ENCODE peak calls at places on chromosome 16, in five cellular contexts. One of them, this sample, is unnamed.

GRCh38 chr16:86941731-86942468 is 363.6 kb downstream of the FOXL1 start:
- DNase-seq in stimulated activated CD4-positive, alpha-beta T cell treated with anti-CD3 and anti-CD28 coated beads, TNF-alpha, amount 100 ng/mL, for 24 hours: no peak
- DNase-seq in Daoy: no peak
- DNase-seq in ELF-1: no peak
- DNase-seq in stimulated activated CD8-positive, alpha-beta memory T cell treated with anti-CD3 and anti-CD28 coated beads, Interleukin-7, amount 100 ng/mL, for 1 hour: no peak
- DNase-seq in this sample: no peak

GRCh38 chr16:89805136-89805905 is 11.1 kb downstream of the FANCA start:
- DNase-seq in stimulated activated CD4-positive, alpha-beta T cell treated with anti-CD3 and anti-CD28 coated beads, TNF-alpha, amount 100 ng/mL, for 24 hours: no peak
- DNase-seq in Daoy: no peak
- DNase-seq in ELF-1: no peak
- DNase-seq in stimulated activated CD8-positive, alpha-beta memory T cell treated with anti-CD3 and anti-CD28 coated beads, Interleukin-7, amount 100 ng/mL, for 1 hour: no peak
- DNase-seq in this sample: no peak

GRCh38 chr16:19696961-19697360 is 21.1 kb downstream of the KNOP1 start:
- DNase-seq in stimulated activated CD4-positive, alpha-beta T cell treated with anti-CD3 and anti-CD28 coated beads, TNF-alpha, amount 100 ng/mL, for 24 hours: no peak
- DNase-seq in Daoy: no peak
- DNase-seq in ELF-1: no peak
- DNase-seq in stimulated activated CD8-positive, alpha-beta memory T cell treated with anti-CD3 and anti-CD28 coated beads, Interleukin-7, amount 100 ng/mL, for 1 hour: no peak
- DNase-seq in this sample: no peak

GRCh38 chr16:57807968-57808528 is 5.8 kb upstream of the KIFC3 start:
- DNase-seq in stimulated activated CD4-positive, alpha-beta T cell treated with anti-CD3 and anti-CD28 coated beads, TNF-alpha, amount 100 ng/mL, for 24 hours: no peak
- DNase-seq in Daoy: peak
- DNase-seq in ELF-1: peak
- DNase-seq in stimulated activated CD8-positive, alpha-beta memory T cell treated with anti-CD3 and anti-CD28 coated beads, Interleukin-7, amount 100 ng/mL, for 1 hour: peak
- DNase-seq in this sample: no peak

GRCh38 chr16:4109250-4109736 is 6.9 kb downstream of the ADCY9 start:
- DNase-seq in stimulated activated CD4-positive, alpha-beta T cell treated with anti-CD3 and anti-CD28 coated beads, TNF-alpha, amount 100 ng/mL, for 24 hours: no peak
- DNase-seq in Daoy: no peak
- DNase-seq in ELF-1: peak
- DNase-seq in stimulated activated CD8-positive, alpha-beta memory T cell treated with anti-CD3 and anti-CD28 coated beads, Interleukin-7, amount 100 ng/mL, for 1 hour: no peak
- DNase-seq in this sample: no peak

GRCh38 chr16:57564571-57565270 is 22.3 kb downstream of the ADGRG5 start:
- DNase-seq in stimulated activated CD4-positive, alpha-beta T cell treated with anti-CD3 and anti-CD28 coated beads, TNF-alpha, amount 100 ng/mL, for 24 hours: no peak
- DNase-seq in Daoy: peak
- DNase-seq in ELF-1: no peak
- DNase-seq in stimulated activated CD8-positive, alpha-beta memory T cell treated with anti-CD3 and anti-CD28 coated beads, Interleukin-7, amount 100 ng/mL, for 1 hour: no peak
- DNase-seq in this sample: no peak

GRCh38 chr16:88965411-88965810 is 11.6 kb downstream of the CBFA2T3 start:
- DNase-seq in stimulated activated CD4-positive, alpha-beta T cell treated with anti-CD3 and anti-CD28 coated beads, TNF-alpha, amount 100 ng/mL, for 24 hours: no peak
- DNase-seq in Daoy: no peak
- DNase-seq in ELF-1: no peak
- DNase-seq in stimulated activated CD8-positive, alpha-beta memory T cell treated with anti-CD3 and anti-CD28 coated beads, Interleukin-7, amount 100 ng/mL, for 1 hour: no peak
- DNase-seq in this sample: no peak

GRCh38 chr16:50326835-50327465 is 41.8 kb downstream of the BRD7 start:
- DNase-seq in stimulated activated CD4-positive, alpha-beta T cell treated with anti-CD3 and anti-CD28 coated beads, TNF-alpha, amount 100 ng/mL, for 24 hours: peak
- DNase-seq in Daoy: no peak
- DNase-seq in ELF-1: peak
- DNase-seq in stimulated activated CD8-positive, alpha-beta memory T cell treated with anti-CD3 and anti-CD28 coated beads, Interleukin-7, amount 100 ng/mL, for 1 hour: peak
- DNase-seq in this sample: no peak

GRCh38 chr16:82627811-82628339 is 1.1 kb downstream of the CDH13 start:
- DNase-seq in stimulated activated CD4-positive, alpha-beta T cell treated with anti-CD3 and anti-CD28 coated beads, TNF-alpha, amount 100 ng/mL, for 24 hours: no peak
- DNase-seq in Daoy: peak
- DNase-seq in ELF-1: peak
- DNase-seq in stimulated activated CD8-positive, alpha-beta memory T cell treated with anti-CD3 and anti-CD28 coated beads, Interleukin-7, amount 100 ng/mL, for 1 hour: no peak
- DNase-seq in this sample: no peak

GRCh38 chr16:75296606-75297005 is 45.2 kb upstream of the BCAR1 start:
- DNase-seq in stimulated activated CD4-positive, alpha-beta T cell treated with anti-CD3 and anti-CD28 coated beads, TNF-alpha, amount 100 ng/mL, for 24 hours: no peak
- DNase-seq in Daoy: no peak
- DNase-seq in ELF-1: no peak
- DNase-seq in stimulated activated CD8-positive, alpha-beta memory T cell treated with anti-CD3 and anti-CD28 coated beads, Interleukin-7, amount 100 ng/mL, for 1 hour: no peak
- DNase-seq in this sample: no peak

GRCh38 chr16:27232061-27232841 is 28.9 kb downstream of the KDM8 start:
- DNase-seq in stimulated activated CD4-positive, alpha-beta T cell treated with anti-CD3 and anti-CD28 coated beads, TNF-alpha, amount 100 ng/mL, for 24 hours: no peak
- DNase-seq in Daoy: no peak
- DNase-seq in ELF-1: no peak
- DNase-seq in stimulated activated CD8-positive, alpha-beta memory T cell treated with anti-CD3 and anti-CD28 coated beads, Interleukin-7, amount 100 ng/mL, for 1 hour: no peak
- DNase-seq in this sample: peak

GRCh38 chr16:56860226-56861020 is 4.6 kb upstream of the SLC12A3 start:
- DNase-seq in stimulated activated CD4-positive, alpha-beta T cell treated with anti-CD3 and anti-CD28 coated beads, TNF-alpha, amount 100 ng/mL, for 24 hours: peak
- DNase-seq in Daoy: no peak
- DNase-seq in ELF-1: peak
- DNase-seq in stimulated activated CD8-positive, alpha-beta memory T cell treated with anti-CD3 and anti-CD28 coated beads, Interleukin-7, amount 100 ng/mL, for 1 hour: no peak
- DNase-seq in this sample: no peak

GRCh38 chr16:48592839-48593429 is 17.0 kb downstream of the N4BP1 start:
- DNase-seq in stimulated activated CD4-positive, alpha-beta T cell treated with anti-CD3 and anti-CD28 coated beads, TNF-alpha, amount 100 ng/mL, for 24 hours: no peak
- DNase-seq in Daoy: no peak
- DNase-seq in ELF-1: no peak
- DNase-seq in stimulated activated CD8-positive, alpha-beta memory T cell treated with anti-CD3 and anti-CD28 coated beads, Interleukin-7, amount 100 ng/mL, for 1 hour: no peak
- DNase-seq in this sample: no peak

GRCh38 chr16:70470927-70471341 is 16.5 kb downstream of the FCSK start:
- DNase-seq in stimulated activated CD4-positive, alpha-beta T cell treated with anti-CD3 and anti-CD28 coated beads, TNF-alpha, amount 100 ng/mL, for 24 hours: no peak
- DNase-seq in Daoy: no peak
- DNase-seq in ELF-1: peak
- DNase-seq in stimulated activated CD8-positive, alpha-beta memory T cell treated with anti-CD3 and anti-CD28 coated beads, Interleukin-7, amount 100 ng/mL, for 1 hour: no peak
- DNase-seq in this sample: no peak

GRCh38 chr16:50955311-50955710 is 195.8 kb downstream of the SALL1 start:
- DNase-seq in stimulated activated CD4-positive, alpha-beta T cell treated with anti-CD3 and anti-CD28 coated beads, TNF-alpha, amount 100 ng/mL, for 24 hours: no peak
- DNase-seq in Daoy: no peak
- DNase-seq in ELF-1: no peak
- DNase-seq in stimulated activated CD8-positive, alpha-beta memory T cell treated with anti-CD3 and anti-CD28 coated beads, Interleukin-7, amount 100 ng/mL, for 1 hour: no peak
- DNase-seq in this sample: no peak

GRCh38 chr16:1288813-1289479 is 20.5 kb upstream of the UBE2I start:
- DNase-seq in stimulated activated CD4-positive, alpha-beta T cell treated with anti-CD3 and anti-CD28 coated beads, TNF-alpha, amount 100 ng/mL, for 24 hours: no peak
- DNase-seq in Daoy: no peak
- DNase-seq in ELF-1: peak
- DNase-seq in stimulated activated CD8-positive, alpha-beta memory T cell treated with anti-CD3 and anti-CD28 coated beads, Interleukin-7, amount 100 ng/mL, for 1 hour: no peak
- DNase-seq in this sample: no peak

GRCh38 chr16:69267633-69268032 is 43.5 kb upstream of the VPS4A start:
- DNase-seq in stimulated activated CD4-positive, alpha-beta T cell treated with anti-CD3 and anti-CD28 coated beads, TNF-alpha, amount 100 ng/mL, for 24 hours: no peak
- DNase-seq in Daoy: no peak
- DNase-seq in ELF-1: no peak
- DNase-seq in stimulated activated CD8-positive, alpha-beta memory T cell treated with anti-CD3 and anti-CD28 coated beads, Interleukin-7, amount 100 ng/mL, for 1 hour: no peak
- DNase-seq in this sample: no peak

GRCh38 chr16:23650674-23651073 is 9.4 kb downstream of the DCTN5 start:
- DNase-seq in stimulated activated CD4-positive, alpha-beta T cell treated with anti-CD3 and anti-CD28 coated beads, TNF-alpha, amount 100 ng/mL, for 24 hours: no peak
- DNase-seq in Daoy: peak
- DNase-seq in ELF-1: peak
- DNase-seq in stimulated activated CD8-positive, alpha-beta memory T cell treated with anti-CD3 and anti-CD28 coated beads, Interleukin-7, amount 100 ng/mL, for 1 hour: no peak
- DNase-seq in this sample: no peak

GRCh38 chr16:72877374-72878028 is 170.4 kb downstream of the ZFHX3 start:
- DNase-seq in stimulated activated CD4-positive, alpha-beta T cell treated with anti-CD3 and anti-CD28 coated beads, TNF-alpha, amount 100 ng/mL, for 24 hours: no peak
- DNase-seq in Daoy: peak
- DNase-seq in ELF-1: peak
- DNase-seq in stimulated activated CD8-positive, alpha-beta memory T cell treated with anti-CD3 and anti-CD28 coated beads, Interleukin-7, amount 100 ng/mL, for 1 hour: no peak
- DNase-seq in this sample: no peak

GRCh38 chr16:89054261-89054661 is 39.4 kb upstream of the ACSF3 start:
- DNase-seq in stimulated activated CD4-positive, alpha-beta T cell treated with anti-CD3 and anti-CD28 coated beads, TNF-alpha, amount 100 ng/mL, for 24 hours: no peak
- DNase-seq in Daoy: no peak
- DNase-seq in ELF-1: no peak
- DNase-seq in stimulated activated CD8-positive, alpha-beta memory T cell treated with anti-CD3 and anti-CD28 coated beads, Interleukin-7, amount 100 ng/mL, for 1 hour: no peak
- DNase-seq in this sample: no peak

GRCh38 chr16:78551487-78552085 is 452.1 kb downstream of the WWOX start:
- DNase-seq in stimulated activated CD4-positive, alpha-beta T cell treated with anti-CD3 and anti-CD28 coated beads, TNF-alpha, amount 100 ng/mL, for 24 hours: no peak
- DNase-seq in Daoy: no peak
- DNase-seq in ELF-1: peak
- DNase-seq in stimulated activated CD8-positive, alpha-beta memory T cell treated with anti-CD3 and anti-CD28 coated beads, Interleukin-7, amount 100 ng/mL, for 1 hour: no peak
- DNase-seq in this sample: no peak

GRCh38 chr16:10385725-10386516 is at the start of gene ATF7IP2:
- DNase-seq in stimulated activated CD4-positive, alpha-beta T cell treated with anti-CD3 and anti-CD28 coated beads, TNF-alpha, amount 100 ng/mL, for 24 hours: peak
- DNase-seq in Daoy: peak
- DNase-seq in ELF-1: peak
- DNase-seq in stimulated activated CD8-positive, alpha-beta memory T cell treated with anti-CD3 and anti-CD28 coated beads, Interleukin-7, amount 100 ng/mL, for 1 hour: peak
- DNase-seq in this sample: peak

GRCh38 chr16:67163903-67164558 is 514 bp upstream of the HSF4 start:
- DNase-seq in stimulated activated CD4-positive, alpha-beta T cell treated with anti-CD3 and anti-CD28 coated beads, TNF-alpha, amount 100 ng/mL, for 24 hours: no peak
- DNase-seq in Daoy: no peak
- DNase-seq in ELF-1: no peak
- DNase-seq in stimulated activated CD8-positive, alpha-beta memory T cell treated with anti-CD3 and anti-CD28 coated beads, Interleukin-7, amount 100 ng/mL, for 1 hour: no peak
- DNase-seq in this sample: no peak

GRCh38 chr16:73048292-73049050 is 543 bp upstream of the ZFHX3 start:
- DNase-seq in stimulated activated CD4-positive, alpha-beta T cell treated with anti-CD3 and anti-CD28 coated beads, TNF-alpha, amount 100 ng/mL, for 24 hours: no peak
- DNase-seq in Daoy: no peak
- DNase-seq in ELF-1: peak
- DNase-seq in stimulated activated CD8-positive, alpha-beta memory T cell treated with anti-CD3 and anti-CD28 coated beads, Interleukin-7, amount 100 ng/mL, for 1 hour: no peak
- DNase-seq in this sample: no peak

GRCh38 chr16:53523971-53524548 is 21.1 kb upstream of the AKTIP start:
- DNase-seq in stimulated activated CD4-positive, alpha-beta T cell treated with anti-CD3 and anti-CD28 coated beads, TNF-alpha, amount 100 ng/mL, for 24 hours: no peak
- DNase-seq in Daoy: no peak
- DNase-seq in ELF-1: no peak
- DNase-seq in stimulated activated CD8-positive, alpha-beta memory T cell treated with anti-CD3 and anti-CD28 coated beads, Interleukin-7, amount 100 ng/mL, for 1 hour: no peak
- DNase-seq in this sample: no peak

GRCh38 chr16:14061732-14062259 is 9.3 kb upstream of the MRTFB start:
- DNase-seq in stimulated activated CD4-positive, alpha-beta T cell treated with anti-CD3 and anti-CD28 coated beads, TNF-alpha, amount 100 ng/mL, for 24 hours: no peak
- DNase-seq in Daoy: no peak
- DNase-seq in ELF-1: no peak
- DNase-seq in stimulated activated CD8-positive, alpha-beta memory T cell treated with anti-CD3 and anti-CD28 coated beads, Interleukin-7, amount 100 ng/mL, for 1 hour: no peak
- DNase-seq in this sample: no peak

GRCh38 chr16:68227850-68228553 is 7.9 kb downstream of the ESRP2 start:
- DNase-seq in stimulated activated CD4-positive, alpha-beta T cell treated with anti-CD3 and anti-CD28 coated beads, TNF-alpha, amount 100 ng/mL, for 24 hours: no peak
- DNase-seq in Daoy: no peak
- DNase-seq in ELF-1: no peak
- DNase-seq in stimulated activated CD8-positive, alpha-beta memory T cell treated with anti-CD3 and anti-CD28 coated beads, Interleukin-7, amount 100 ng/mL, for 1 hour: no peak
- DNase-seq in this sample: no peak

GRCh38 chr16:53090591-53091507 is 36.1 kb downstream of the CHD9 start:
- DNase-seq in stimulated activated CD4-positive, alpha-beta T cell treated with anti-CD3 and anti-CD28 coated beads, TNF-alpha, amount 100 ng/mL, for 24 hours: no peak
- DNase-seq in Daoy: peak
- DNase-seq in ELF-1: no peak
- DNase-seq in stimulated activated CD8-positive, alpha-beta memory T cell treated with anti-CD3 and anti-CD28 coated beads, Interleukin-7, amount 100 ng/mL, for 1 hour: no peak
- DNase-seq in this sample: peak

GRCh38 chr16:20868890-20869289 is 31.3 kb downstream of the DCUN1D3 start:
- DNase-seq in stimulated activated CD4-positive, alpha-beta T cell treated with anti-CD3 and anti-CD28 coated beads, TNF-alpha, amount 100 ng/mL, for 24 hours: no peak
- DNase-seq in Daoy: peak
- DNase-seq in ELF-1: no peak
- DNase-seq in stimulated activated CD8-positive, alpha-beta memory T cell treated with anti-CD3 and anti-CD28 coated beads, Interleukin-7, amount 100 ng/mL, for 1 hour: no peak
- DNase-seq in this sample: no peak